ENCODE peak calls at places on chromosome 19, in eight cellular contexts. K is stimulated activated naive CD8-positive, alpha-beta T cell treated with anti-CD3 and anti-CD28 coated beads, Interleukin-15, amount 100 ng/mL, for 72 hours; D is activated T-cell treated with anti-CD3 and anti-CD28 coated beads, Interleukin-2, amount 50 U/mL, for 4 hours; W is CD8-positive, alpha-beta T cell; Q is activated CD4-positive, alpha-beta T cell treated with anti-CD3 and anti-CD28 coated beads for 4 hours; T is left ventricle myocardium inferior; X is left colon; N is activated naive CD4-positive, alpha-beta T cell treated with anti-CD3 and anti-CD28 coated beads, Interleukin-2, amount 50 U/mL, for 72 hours. Y is an unnamed sample.

GRCh38 chr19:47447470-47448359 is 24.0 kb downstream of the SLC8A2 start:
- DNase-seq in K (peak), D (peak), W (peak), Q (peak), T (peak), X (peak), N (peak), Y (no peak)

GRCh38 chr19:1094978-1095701 is at the start of gene POLR2E:
- DNase-seq in K (peak), D (peak), W (peak), Q (peak), T (peak), X (peak), N (peak), Y (peak)

GRCh38 chr19:46748325-46749109 is 2.3 kb upstream of the STRN4 start:
- DNase-seq in K (peak), D (peak), W (peak), Q (peak), T (peak), X (no peak), N (peak), Y (no peak)

GRCh38 chr19:48218964-48219363 is 36.7 kb downstream of the CARD8 start:
- DNase-seq in K (no peak), D (no peak), W (no peak), Q (no peak), T (no peak), X (no peak), N (no peak), Y (no peak)

GRCh38 chr19:5149930-5150329 is 181.0 kb downstream of the KDM4B start:
- DNase-seq in K (no peak), D (no peak), W (no peak), Q (no peak), T (no peak), X (no peak), N (no peak), Y (no peak)

GRCh38 chr19:44850641-44851109 is 4.6 kb downstream of the NECTIN2 start:
- DNase-seq in K (no peak), D (no peak), W (no peak), Q (no peak), T (peak), X (no peak), N (no peak), Y (peak)

GRCh38 chr19:38676023-38676877 is 28.8 kb downstream of the ACTN4 start:
- DNase-seq in K (no peak), D (no peak), W (no peak), Q (no peak), T (no peak), X (no peak), N (no peak), Y (peak)

GRCh38 chr19:5321851-5322681 is 18.5 kb downstream of the PTPRS start:
- DNase-seq in K (peak), D (no peak), W (peak), Q (no peak), T (no peak), X (no peak), N (no peak), Y (peak)

GRCh38 chr19:46221981-46222610 is 7.4 kb upstream of the IGFL1 start:
- DNase-seq in K (no peak), D (no peak), W (no peak), Q (no peak), T (peak), X (no peak), N (no peak), Y (peak)

GRCh38 chr19:306151-306900 is 15.1 kb upstream of the PLPP2 start:
- DNase-seq in K (no peak), D (no peak), W (no peak), Q (no peak), T (no peak), X (no peak), N (no peak), Y (no peak)

GRCh38 chr19:45402469-45403070 is 2.3 kb downstream of the PPP1R13L start:
- DNase-seq in K (peak), D (peak), W (no peak), Q (no peak), T (peak), X (peak), N (peak), Y (peak)

GRCh38 chr19:45419895-45420294 is 3.8 kb downstream of the ERCC1 start:
- DNase-seq in K (no peak), D (no peak), W (no peak), Q (no peak), T (no peak), X (no peak), N (no peak), Y (no peak)

GRCh38 chr19:13640611-13641010 is 123.7 kb upstream of the MRI1 start:
- DNase-seq in K (no peak), D (no peak), W (no peak), Q (no peak), T (no peak), X (no peak), N (no peak), Y (no peak)

GRCh38 chr19:6710273-6711077 is 10.0 kb downstream of the C3 start:
- DNase-seq in K (no peak), D (no peak), W (no peak), Q (peak), T (no peak), X (no peak), N (no peak), Y (no peak)

GRCh38 chr19:40370997-40371801 is 18.8 kb downstream of the HIPK4 start:
- DNase-seq in K (no peak), D (no peak), W (no peak), Q (no peak), T (no peak), X (no peak), N (no peak), Y (no peak)

GRCh38 chr19:29714953-29715694 is at the start of gene C19orf12:
- DNase-seq in K (peak), D (peak), W (peak), Q (peak), T (peak), X (peak), N (peak), Y (peak)

GRCh38 chr19:32311371-32311770 is 34.0 kb upstream of the ZNF507 start:
- DNase-seq in K (no peak), D (no peak), W (no peak), Q (no peak), T (no peak), X (no peak), N (no peak), Y (no peak)

GRCh38 chr19:33688657-33688992 is 66.9 kb downstream of the CHST8 start:
- DNase-seq in K (no peak), D (no peak), W (no peak), Q (no peak), T (no peak), X (no peak), N (no peak), Y (no peak)

GRCh38 chr19:35501684-35502083 is 11.4 kb upstream of the KRTDAP start:
- DNase-seq in K (no peak), D (no peak), W (no peak), Q (no peak), T (no peak), X (no peak), N (no peak), Y (no peak)

GRCh38 chr19:48203227-48203793 is 32.8 kb downstream of the ZSWIM9 start:
- DNase-seq in K (no peak), D (no peak), W (no peak), Q (no peak), T (no peak), X (no peak), N (no peak), Y (no peak)

GRCh38 chr19:16268676-16269319 is 55.8 kb upstream of the KLF2 start:
- DNase-seq in K (peak), D (peak), W (peak), Q (peak), T (no peak), X (no peak), N (no peak), Y (no peak)

GRCh38 chr19:24078688-24079087 is 8.3 kb upstream of the ZNF254 start:
- DNase-seq in K (no peak), D (no peak), W (no peak), Q (no peak), T (no peak), X (no peak), N (no peak), Y (no peak)

GRCh38 chr19:7862413-7862951 is 11.7 kb downstream of the PRR36 start:
- DNase-seq in K (peak), D (peak), W (peak), Q (peak), T (peak), X (peak), N (peak), Y (peak)

GRCh38 chr19:11587973-11588631 is 9.2 kb upstream of the ZNF627 start:
- DNase-seq in K (no peak), D (no peak), W (no peak), Q (no peak), T (no peak), X (no peak), N (no peak), Y (no peak)

GRCh38 chr19:55640043-55640576 is 692 bp upstream of the ZNF580 start:
- DNase-seq in K (peak), D (peak), W (peak), Q (peak), T (peak), X (peak), N (peak), Y (peak)

Y was measured in right cardiac atrium.